ENCODE peak calls at places on chromosomes 1 and 21, in ten cellular contexts. S is A549, E is MV-4-11, Q is H1, G is SK-MEL-5, K is astrocyte of the hippocampus, C is NCI-H774, R is GM23248, T is left lung, O is BJ. D is an unnamed sample.

GRCh38 chr1:82154231-82154630 is 353.5 kb downstream of the ADGRL2 start:
- DNase-seq in S (no peak), E (no peak), Q (no peak), G (no peak), K (no peak), C (no peak), R (no peak), T (no peak), O (no peak), D (no peak)

GRCh38 chr1:221667504-221667903 is 74.4 kb downstream of the DUSP10 start:
- DNase-seq in S (peak), E (peak), Q (no peak), G (peak), K (peak), C (no peak), R (peak), T (no peak), O (peak), D (no peak)

GRCh38 chr21:32256873-32257620 is 21.8 kb downstream of the MIS18A start:
- DNase-seq in S (peak), E (peak), Q (no peak), G (peak), K (peak), C (peak), R (peak), T (peak), O (peak), D (no peak)

GRCh38 chr1:26696645-26697440 is 1.0 kb downstream of the ARID1A start:
- DNase-seq in S (no peak), E (no peak), Q (no peak), G (no peak), K (peak), C (no peak), R (peak), T (peak), O (no peak), D (no peak)

GRCh38 chr21:17088500-17088899 is 424.3 kb upstream of the CXADR start:
- DNase-seq in S (no peak), E (no peak), Q (no peak), G (no peak), K (no peak), C (no peak), R (no peak), T (no peak), O (no peak), D (no peak)

GRCh38 chr1:54995835-54996234 is 2.9 kb upstream of the BSND start:
- DNase-seq in S (no peak), E (no peak), Q (no peak), G (no peak), K (no peak), C (no peak), R (no peak), T (no peak), O (no peak), D (no peak)

GRCh38 chr1:115219937-115220336 is 118.1 kb downstream of the NGF start:
- DNase-seq in S (no peak), E (no peak), Q (no peak), G (no peak), K (no peak), C (no peak), R (peak), T (no peak), O (no peak), D (no peak)

GRCh38 chr1:214377886-214378285 is 96.9 kb downstream of the SMYD2 start:
- DNase-seq in S (no peak), E (no peak), Q (no peak), G (no peak), K (peak), C (no peak), R (peak), T (no peak), O (peak), D (no peak)

GRCh38 chr1:40980453-40981121 is 1.1 kb downstream of the CTPS1 start:
- DNase-seq in S (peak), E (no peak), Q (no peak), G (no peak), K (peak), C (peak), R (peak), T (no peak), O (no peak), D (no peak)

GRCh38 chr1:67735806-67736627 is 51.0 kb downstream of the GADD45A start:
- DNase-seq in S (peak), E (peak), Q (no peak), G (peak), K (peak), C (peak), R (peak), T (peak), O (peak), D (no peak)

GRCh38 chr1:7681401-7681800 is 89.7 kb upstream of the VAMP3 start:
- DNase-seq in S (no peak), E (no peak), Q (no peak), G (no peak), K (no peak), C (no peak), R (no peak), T (no peak), O (no peak), D (no peak)

GRCh38 chr1:56068210-56068609 is 511.2 kb downstream of the PLPP3 start:
- DNase-seq in S (no peak), E (no peak), Q (no peak), G (no peak), K (no peak), C (no peak), R (no peak), T (no peak), O (no peak), D (no peak)

GRCh38 chr21:43599728-43600127 is 59.6 kb downstream of the HSF2BP start:
- DNase-seq in S (no peak), E (peak), Q (no peak), G (no peak), K (no peak), C (no peak), R (no peak), T (no peak), O (no peak), D (no peak)